ENCODE peak calls at places on chromosome 11, in seven cellular contexts. One of them, this sample, is unnamed.
A peak's percentile ranks its signal among the peaks of the same experiment; 100 is the strongest.

GRCh38 chr11:114416441-114416928 is 16.0 kb downstream of the RBM7 start:
- DNase-seq in Caco-2: no peak
- DNase-seq in PC-9: peak; percentile 61
- DNase-seq in left ventricle myocardium inferior: no peak
- DNase-seq in lower lobe of right lung: no peak
- DNase-seq in ascending aorta: no peak
- DNase-seq in mesenchymal stem cell: peak; percentile 59
- DNase-seq in this sample: no peak

GRCh38 chr11:8356731-8357504 is 93.2 kb upstream of the LMO1 start:
- DNase-seq in Caco-2: no peak
- DNase-seq in PC-9: no peak
- DNase-seq in left ventricle myocardium inferior: no peak
- DNase-seq in lower lobe of right lung: no peak
- DNase-seq in ascending aorta: no peak
- DNase-seq in mesenchymal stem cell: no peak
- DNase-seq in this sample: no peak

GRCh38 chr11:75333022-75333806 is 18.2 kb downstream of the ARRB1 start:
- DNase-seq in Caco-2: no peak
- DNase-seq in PC-9: no peak
- DNase-seq in left ventricle myocardium inferior: no peak
- DNase-seq in lower lobe of right lung: no peak
- DNase-seq in ascending aorta: no peak
- DNase-seq in mesenchymal stem cell: no peak
- DNase-seq in this sample: no peak

GRCh38 chr11:122007611-122008071 is 108.4 kb downstream of the BLID start:
- DNase-seq in Caco-2: no peak
- DNase-seq in PC-9: no peak
- DNase-seq in left ventricle myocardium inferior: peak; percentile 32
- DNase-seq in lower lobe of right lung: no peak
- DNase-seq in ascending aorta: no peak
- DNase-seq in mesenchymal stem cell: no peak
- DNase-seq in this sample: no peak

GRCh38 chr11:69487849-69488542 is 6.5 kb downstream of the LINC01488 start:
- DNase-seq in Caco-2: no peak
- DNase-seq in PC-9: no peak
- DNase-seq in left ventricle myocardium inferior: peak; percentile 4
- DNase-seq in lower lobe of right lung: peak; percentile 39
- DNase-seq in ascending aorta: no peak
- DNase-seq in mesenchymal stem cell: no peak
- DNase-seq in this sample: no peak

GRCh38 chr11:63595296-63595695 is 18.9 kb downstream of the PLAAT3 start:
- DNase-seq in Caco-2: no peak
- DNase-seq in PC-9: no peak
- DNase-seq in left ventricle myocardium inferior: no peak
- DNase-seq in lower lobe of right lung: no peak
- DNase-seq in ascending aorta: no peak
- DNase-seq in mesenchymal stem cell: no peak
- DNase-seq in this sample: no peak

GRCh38 chr11:120924109-120924508 is 99.8 kb upstream of the TBCEL start:
- DNase-seq in Caco-2: no peak
- DNase-seq in PC-9: no peak
- DNase-seq in left ventricle myocardium inferior: no peak
- DNase-seq in lower lobe of right lung: no peak
- DNase-seq in ascending aorta: no peak
- DNase-seq in mesenchymal stem cell: no peak
- DNase-seq in this sample: no peak

GRCh38 chr11:135033545-135033944 is 621.5 kb upstream of the B3GAT1 start:
- DNase-seq in Caco-2: peak; percentile 67
- DNase-seq in PC-9: no peak
- DNase-seq in left ventricle myocardium inferior: no peak
- DNase-seq in lower lobe of right lung: no peak
- DNase-seq in ascending aorta: no peak
- DNase-seq in mesenchymal stem cell: no peak
- DNase-seq in this sample: peak; percentile 87

GRCh38 chr11:28964811-28965210 is 856.6 kb downstream of the METTL15 start:
- DNase-seq in Caco-2: no peak
- DNase-seq in PC-9: no peak
- DNase-seq in left ventricle myocardium inferior: no peak
- DNase-seq in lower lobe of right lung: no peak
- DNase-seq in ascending aorta: no peak
- DNase-seq in mesenchymal stem cell: no peak
- DNase-seq in this sample: no peak

GRCh38 chr11:15490535-15490934 is 375.8 kb downstream of the INSC start:
- DNase-seq in Caco-2: no peak
- DNase-seq in PC-9: no peak
- DNase-seq in left ventricle myocardium inferior: no peak
- DNase-seq in lower lobe of right lung: no peak
- DNase-seq in ascending aorta: no peak
- DNase-seq in mesenchymal stem cell: no peak
- DNase-seq in this sample: no peak

GRCh38 chr11:110131386-110132123 is 38.4 kb downstream of the ZC3H12C start:
- DNase-seq in Caco-2: no peak
- DNase-seq in PC-9: no peak
- DNase-seq in left ventricle myocardium inferior: no peak
- DNase-seq in lower lobe of right lung: no peak
- DNase-seq in ascending aorta: no peak
- DNase-seq in mesenchymal stem cell: no peak
- DNase-seq in this sample: no peak

GRCh38 chr11:28822596-28822995 is 714.4 kb downstream of the METTL15 start:
- DNase-seq in Caco-2: no peak
- DNase-seq in PC-9: no peak
- DNase-seq in left ventricle myocardium inferior: no peak
- DNase-seq in lower lobe of right lung: no peak
- DNase-seq in ascending aorta: no peak
- DNase-seq in mesenchymal stem cell: no peak
- DNase-seq in this sample: no peak

GRCh38 chr11:119094816-119095065 is 6.9 kb downstream of the DPAGT1 start:
- DNase-seq in Caco-2: peak; percentile 91
- DNase-seq in PC-9: peak; percentile 80
- DNase-seq in left ventricle myocardium inferior: peak; percentile 85
- DNase-seq in lower lobe of right lung: peak; percentile 92
- DNase-seq in ascending aorta: peak; percentile 93
- DNase-seq in mesenchymal stem cell: peak; percentile 91
- DNase-seq in this sample: peak; percentile 82

GRCh38 chr11:18780329-18780728 is 11.3 kb downstream of the PTPN5 start:
- DNase-seq in Caco-2: no peak
- DNase-seq in PC-9: no peak
- DNase-seq in left ventricle myocardium inferior: no peak
- DNase-seq in lower lobe of right lung: no peak
- DNase-seq in ascending aorta: no peak
- DNase-seq in mesenchymal stem cell: no peak
- DNase-seq in this sample: peak; percentile 47

GRCh38 chr11:129373489-129373953 is 2.1 kb upstream of the BARX2 start:
- DNase-seq in Caco-2: no peak
- DNase-seq in PC-9: peak; percentile 17
- DNase-seq in left ventricle myocardium inferior: no peak
- DNase-seq in lower lobe of right lung: peak; percentile 21
- DNase-seq in ascending aorta: no peak
- DNase-seq in mesenchymal stem cell: peak; percentile 15
- DNase-seq in this sample: no peak
- H3K27me3 ChIP-seq in Caco-2: peaks cover 6% of the 10 kb centered on the region
- H3K27me3 ChIP-seq in PC-9: peaks cover 9% of the 10 kb centered on the region
- H3K27me3 ChIP-seq in left ventricle myocardium inferior: peaks cover 100% of the 10 kb centered on the region
- H3K27me3 ChIP-seq in lower lobe of right lung: peaks cover 88% of the 10 kb centered on the region
- H3K27me3 ChIP-seq in ascending aorta: peaks cover 27% of the 10 kb centered on the region
- H3K27me3 ChIP-seq in mesenchymal stem cell: peaks cover 95% of the 10 kb centered on the region
- H3K27me3 ChIP-seq in this sample: peaks cover 84% of the 10 kb centered on the region

DNA sequence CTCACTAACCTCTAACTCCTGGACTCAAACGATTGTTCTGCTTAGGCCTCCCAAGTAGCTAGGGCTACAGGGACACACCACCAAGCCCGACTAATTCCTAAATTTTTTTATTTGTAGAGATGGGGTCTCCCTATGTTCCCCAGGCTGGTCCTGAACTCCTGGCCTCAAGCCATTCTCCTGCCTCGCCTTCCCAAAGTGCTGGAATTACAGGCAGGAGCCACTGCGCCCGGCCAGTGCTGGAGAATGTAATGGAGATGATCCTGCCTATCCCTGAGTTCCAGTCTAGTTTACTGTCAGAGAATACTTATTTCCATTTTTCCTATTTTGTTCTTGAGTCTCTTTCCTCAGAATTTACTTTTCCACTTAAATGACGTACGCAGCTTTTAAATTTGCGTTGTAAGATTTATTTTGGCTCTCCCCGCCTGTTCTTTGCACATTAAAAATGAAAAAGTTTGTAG is at the start of gene CHEK1:
- DNase-seq in Caco-2: no peak
- DNase-seq in PC-9: no peak
- DNase-seq in left ventricle myocardium inferior: no peak
- DNase-seq in lower lobe of right lung: no peak
- DNase-seq in ascending aorta: no peak
- DNase-seq in mesenchymal stem cell: no peak
- DNase-seq in this sample: no peak
- H3K36me3 ChIP-seq in Caco-2: peaks cover 5% of the 10 kb centered on the region
- H3K36me3 ChIP-seq in PC-9: peaks cover 29% of the 10 kb centered on the region
- H3K36me3 ChIP-seq in left ventricle myocardium inferior: peaks cover 23% of the 10 kb centered on the region
- H3K36me3 ChIP-seq in lower lobe of right lung: peaks cover 23% of the 10 kb centered on the region
- H3K36me3 ChIP-seq in ascending aorta: peaks cover 13% of the 10 kb centered on the region
- H3K36me3 ChIP-seq in mesenchymal stem cell: peaks cover 35% of the 10 kb centered on the region
- H3K36me3 ChIP-seq in this sample: peaks cover 26% of the 10 kb centered on the region

GRCh38 chr11:92269841-92270240 is 45.2 kb downstream of the FAT3 start:
- DNase-seq in Caco-2: no peak
- DNase-seq in PC-9: no peak
- DNase-seq in left ventricle myocardium inferior: no peak
- DNase-seq in lower lobe of right lung: no peak
- DNase-seq in ascending aorta: no peak
- DNase-seq in mesenchymal stem cell: no peak
- DNase-seq in this sample: no peak
- H3K4me3 ChIP-seq in Caco-2: no peak overlapping the region
- H3K4me3 ChIP-seq in PC-9: no peak overlapping the region
- H3K4me3 ChIP-seq in left ventricle myocardium inferior: no peak overlapping the region
- H3K4me3 ChIP-seq in lower lobe of right lung: no peak overlapping the region
- H3K4me3 ChIP-seq in ascending aorta: no peak overlapping the region
- H3K4me3 ChIP-seq in mesenchymal stem cell: no peak overlapping the region
- H3K4me3 ChIP-seq in this sample: no peak overlapping the region

GRCh38 chr11:46528445-46529085 is 65.3 kb downstream of the AMBRA1 start:
- DNase-seq in Caco-2: no peak
- DNase-seq in PC-9: no peak
- DNase-seq in left ventricle myocardium inferior: no peak
- DNase-seq in lower lobe of right lung: no peak
- DNase-seq in ascending aorta: no peak
- DNase-seq in mesenchymal stem cell: no peak
- DNase-seq in this sample: no peak
- H3K27me3 ChIP-seq in Caco-2: no peaks in the 10 kb centered on the region
- H3K27me3 ChIP-seq in PC-9: no peaks in the 10 kb centered on the region
- H3K27me3 ChIP-seq in left ventricle myocardium inferior: no peaks in the 10 kb centered on the region
- H3K27me3 ChIP-seq in lower lobe of right lung: no peaks in the 10 kb centered on the region
- H3K27me3 ChIP-seq in ascending aorta: no peaks in the 10 kb centered on the region
- H3K27me3 ChIP-seq in mesenchymal stem cell: no peaks in the 10 kb centered on the region
- H3K27me3 ChIP-seq in this sample: no peaks in the 10 kb centered on the region

GRCh38 chr11:584287-584686 is 8.0 kb downstream of the PHRF1 start:
- DNase-seq in Caco-2: no peak
- DNase-seq in PC-9: no peak
- DNase-seq in left ventricle myocardium inferior: no peak
- DNase-seq in lower lobe of right lung: no peak
- DNase-seq in ascending aorta: no peak
- DNase-seq in mesenchymal stem cell: no peak
- DNase-seq in this sample: no peak
- H3K36me3 ChIP-seq in Caco-2: peaks cover 1% of the 10 kb centered on the region
- H3K36me3 ChIP-seq in PC-9: no peaks in the 10 kb centered on the region
- H3K36me3 ChIP-seq in left ventricle myocardium inferior: peaks cover 74% of the 10 kb centered on the region
- H3K36me3 ChIP-seq in lower lobe of right lung: peaks cover 70% of the 10 kb centered on the region
- H3K36me3 ChIP-seq in ascending aorta: peaks cover 51% of the 10 kb centered on the region
- H3K36me3 ChIP-seq in mesenchymal stem cell: peaks cover 51% of the 10 kb centered on the region
- H3K36me3 ChIP-seq in this sample: peaks cover 29% of the 10 kb centered on the region

GRCh38 chr11:2929880-2930704 is 872 bp upstream of the PHLDA2 start:
- DNase-seq in Caco-2: peak; percentile 73
- DNase-seq in PC-9: no peak
- DNase-seq in left ventricle myocardium inferior: no peak
- DNase-seq in lower lobe of right lung: peak; percentile 68
- DNase-seq in ascending aorta: no peak
- DNase-seq in mesenchymal stem cell: peak; percentile 85
- DNase-seq in this sample: peak; percentile 92
- H3K4me3 ChIP-seq in Caco-2: peak overlapping the region; percentile 91
- H3K4me3 ChIP-seq in PC-9: peak overlapping the region; percentile 57
- H3K4me3 ChIP-seq in left ventricle myocardium inferior: peak overlapping the region; percentile 68
- H3K4me3 ChIP-seq in lower lobe of right lung: peak overlapping the region; percentile 62
- H3K4me3 ChIP-seq in ascending aorta: peak overlapping the region; percentile 75
- H3K4me3 ChIP-seq in mesenchymal stem cell: peak overlapping the region; percentile 78
- H3K4me3 ChIP-seq in this sample: peak overlapping the region; percentile 68

This sample was measured in H7.